ENCODE peak calls at places on chromosomes 7 and 10, in ten cellular contexts. One of them, this sample, is unnamed.

GRCh38 chr7:156125841-156126730 is 313.8 kb upstream of the SHH start:
- DNase-seq in H54: no peak
- DNase-seq in HS-5: no peak
- DNase-seq in foreskin fibroblast: no peak
- DNase-seq in neural crest cell: no peak
- DNase-seq in spleen: no peak
- DNase-seq in aorta: no peak
- DNase-seq in osteocyte: no peak
- DNase-seq in NCI-H2081: no peak
- DNase-seq in nephron progenitor cell: no peak
- DNase-seq in this sample: no peak

GRCh38 chr7:49089717-49090116 is 165.4 kb downstream of the CDC14C start:
- DNase-seq in foreskin fibroblast: no peak
- DNase-seq in NCI-H2081: no peak
- DNase-seq in osteocyte: no peak
- DNase-seq in H54: no peak
- DNase-seq in aorta: no peak
- DNase-seq in HS-5: no peak
- DNase-seq in neural crest cell: no peak
- DNase-seq in nephron progenitor cell: no peak
- DNase-seq in spleen: no peak
- DNase-seq in this sample: no peak

GRCh38 chr10:131226831-131227740 is 84.4 kb downstream of the TCERG1L start:
- DNase-seq in HS-5: no peak
- DNase-seq in H54: no peak
- DNase-seq in spleen: peak; percentile 64
- DNase-seq in nephron progenitor cell: no peak
- DNase-seq in aorta: peak; percentile 72
- DNase-seq in foreskin fibroblast: no peak
- DNase-seq in osteocyte: no peak
- DNase-seq in neural crest cell: no peak
- DNase-seq in NCI-H2081: no peak
- DNase-seq in this sample: no peak

GRCh38 chr10:133042061-133042460 is 45.7 kb upstream of the ADGRA1 start:
- DNase-seq in neural crest cell: no peak
- DNase-seq in NCI-H2081: no peak
- DNase-seq in nephron progenitor cell: no peak
- DNase-seq in spleen: no peak
- DNase-seq in foreskin fibroblast: no peak
- DNase-seq in H54: no peak
- DNase-seq in HS-5: no peak
- DNase-seq in osteocyte: no peak
- DNase-seq in aorta: no peak
- DNase-seq in this sample: no peak

GRCh38 chr10:123999261-123999660 is 94.1 kb downstream of the CHST15 start:
- DNase-seq in aorta: no peak
- DNase-seq in osteocyte: no peak
- DNase-seq in foreskin fibroblast: no peak
- DNase-seq in H54: no peak
- DNase-seq in HS-5: no peak
- DNase-seq in neural crest cell: no peak
- DNase-seq in spleen: peak; percentile 68
- DNase-seq in nephron progenitor cell: no peak
- DNase-seq in NCI-H2081: no peak
- DNase-seq in this sample: no peak

GRCh38 chr10:78438907-78439809 is 405.5 kb downstream of the RPS24 start:
- DNase-seq in NCI-H2081: no peak
- DNase-seq in neural crest cell: no peak
- DNase-seq in nephron progenitor cell: no peak
- DNase-seq in HS-5: no peak
- DNase-seq in aorta: no peak
- DNase-seq in spleen: no peak
- DNase-seq in foreskin fibroblast: no peak
- DNase-seq in osteocyte: no peak
- DNase-seq in H54: no peak
- DNase-seq in this sample: no peak

GRCh38 chr10:44775402-44775741 is 135.8 kb upstream of the TMEM72 start:
- DNase-seq in nephron progenitor cell: no peak
- DNase-seq in neural crest cell: no peak
- DNase-seq in osteocyte: no peak
- DNase-seq in NCI-H2081: no peak
- DNase-seq in spleen: no peak
- DNase-seq in foreskin fibroblast: no peak
- DNase-seq in H54: no peak
- DNase-seq in aorta: no peak
- DNase-seq in HS-5: no peak
- DNase-seq in this sample: no peak

GRCh38 chr10:116216676-116217075 is 56.3 kb downstream of the GFRA1 start:
- DNase-seq in neural crest cell: no peak
- DNase-seq in nephron progenitor cell: no peak
- DNase-seq in aorta: no peak
- DNase-seq in HS-5: no peak
- DNase-seq in NCI-H2081: no peak
- DNase-seq in foreskin fibroblast: no peak
- DNase-seq in H54: no peak
- DNase-seq in spleen: no peak
- DNase-seq in osteocyte: no peak
- DNase-seq in this sample: no peak

GRCh38 chr7:23658831-23659427 is 21.1 kb upstream of the FAM221A start:
- DNase-seq in spleen: no peak
- DNase-seq in osteocyte: no peak
- DNase-seq in NCI-H2081: no peak
- DNase-seq in H54: no peak
- DNase-seq in HS-5: no peak
- DNase-seq in aorta: no peak
- DNase-seq in neural crest cell: no peak
- DNase-seq in nephron progenitor cell: no peak
- DNase-seq in foreskin fibroblast: no peak
- DNase-seq in this sample: no peak

GRCh38 chr10:18713077-18713476 is 53.8 kb downstream of the ARL5B start:
- DNase-seq in aorta: no peak
- DNase-seq in spleen: no peak
- DNase-seq in nephron progenitor cell: no peak
- DNase-seq in osteocyte: no peak
- DNase-seq in neural crest cell: no peak
- DNase-seq in HS-5: peak; percentile 53
- DNase-seq in H54: peak; percentile 45
- DNase-seq in NCI-H2081: no peak
- DNase-seq in foreskin fibroblast: peak; percentile 33
- DNase-seq in this sample: no peak

This sample was measured in endothelial cell.